ENCODE peak calls at places on chromosome 1, in four cellular contexts. I, H, F and R are unnamed samples.

GRCh38 chr1:23555225-23555801 is 4.0 kb downstream of the ID3 start:
- DNase-seq in I (peak), H (peak), F (no peak), R (peak)

GRCh38 chr1:211378844-211379243 is 52.2 kb downstream of the TRAF5 start:
- DNase-seq in H (peak), I (no peak), F (peak), R (peak)

GRCh38 chr1:29964718-29965533 is 728.6 kb downstream of the PTPRU start:
- DNase-seq in H (no peak), F (no peak), I (peak), R (no peak)

GRCh38 chr1:203572134-203572625 is 54.5 kb upstream of the ATP2B4 start:
- DNase-seq in I (no peak), H (peak), F (no peak), R (peak)

GRCh38 chr1:36650200-36651065 is 167.7 kb upstream of the CSF3R start:
- DNase-seq in F (peak), I (peak), H (peak), R (no peak)

GRCh38 chr1:42137766-42138165 is 15.4 kb upstream of the GUCA2B start:
- DNase-seq in H (no peak), F (peak), I (peak), R (no peak)

GRCh38 chr1:46718340-46718726 is 581 bp downstream of the EFCAB14 start:
- DNase-seq in H (no peak), F (no peak), I (no peak), R (no peak)

GRCh38 chr1:160096491-160097116 is 1.8 kb downstream of the IGSF8 start:
- DNase-seq in F (no peak), I (no peak), H (peak), R (peak)

GRCh38 chr1:117188268-117189108 is 22.2 kb downstream of the VTCN1 start:
- DNase-seq in H (peak), F (no peak), I (no peak), R (no peak)

GRCh38 chr1:201660931-201661822 is 122.2 kb downstream of the NAV1 start:
- DNase-seq in H (no peak), I (no peak), F (no peak), R (no peak)

GRCh38 chr1:205567716-205568115 is 63.2 kb downstream of the CDK18 start:
- DNase-seq in H (no peak), I (no peak), F (no peak), R (no peak)

GRCh38 chr1:184212649-184213314 is 161.3 kb downstream of the TSEN15 start:
- DNase-seq in F (peak), H (peak), I (no peak), R (peak)

GRCh38 chr1:119968068-119968492 is 71.8 kb upstream of the ADAM30 start:
- DNase-seq in F (peak), I (peak), H (peak), R (no peak)

GRCh38 chr1:156126701-156127534 is 12.4 kb downstream of the LMNA start:
- DNase-seq in I (no peak), H (peak), F (peak), R (peak)

GRCh38 chr1:110190282-110190929 is 19.7 kb upstream of the KCNC4 start:
- DNase-seq in I (peak), H (peak), F (no peak), R (peak)

GRCh38 chr1:226349801-226350503 is 41.0 kb upstream of the LIN9 start:
- DNase-seq in I (no peak), F (no peak), H (no peak), R (no peak)

GRCh38 chr1:21326861-21327344 is 36.6 kb upstream of the ECE1 start:
- DNase-seq in I (no peak), H (peak), F (no peak), R (peak)

GRCh38 chr1:54971317-54971791 is 9.1 kb upstream of the TMEM61 start:
- DNase-seq in F (peak), I (no peak), H (no peak), R (peak)